ENCODE peak calls at places on chromosomes 3 and 15, in six cellular contexts. M is PC-3, N is endothelial cell, S is right lobe of liver, Q is NCI-H1092, R is head of caudate nucleus. K is an unnamed sample.
A peak's percentile ranks its signal among the peaks of the same experiment; 100 is the strongest.

GRCh38 chr3:138114988-138115971 is at the start of gene DZIP1L:
- DNase-seq in R (peak; percentile 41), Q (peak; percentile 6), M (peak; percentile 44), S (peak; percentile 56), N (peak; percentile 60), K (no peak)

GRCh38 chr3:100463002-100463401 is 29.4 kb upstream of the TMEM45A start:
- DNase-seq in M (peak; percentile 79), R (peak; percentile 34), Q (peak; percentile 14), S (peak; percentile 52), N (peak; percentile 22), K (peak; percentile 37)

GRCh38 chr3:144763878-144764454 is 792.3 kb downstream of the DIPK2A start:
- DNase-seq in M (no peak), R (no peak), N (no peak), Q (no peak), S (no peak), K (no peak)

GRCh38 chr3:60992395-60992794 is 258.9 kb downstream of the FHIT start:
- DNase-seq in N (no peak), M (no peak), S (no peak), Q (peak; percentile 33), R (no peak), K (peak; percentile 62)

GRCh38 chr15:89528757-89529352 is 32.5 kb upstream of the RHCG start:
- DNase-seq in Q (no peak), R (no peak), S (no peak), N (no peak), M (no peak), K (no peak)

GRCh38 chr3:160678447-160678846 is 1.5 kb downstream of the ARL14 start:
- DNase-seq in M (peak; percentile 28), S (no peak), N (no peak), Q (no peak), R (no peak), K (no peak)

GRCh38 chr15:22863356-22863755 is 24.9 kb downstream of the NIPA2 start:
- DNase-seq in R (no peak), M (no peak), Q (no peak), S (no peak), N (no peak), K (no peak)

GRCh38 chr3:38454884-38455638 is 1.4 kb downstream of the ACVR2B start:
- DNase-seq in S (peak; percentile 91), N (peak; percentile 68), Q (peak; percentile 62), R (peak; percentile 75), M (peak; percentile 85), K (peak; percentile 85)

GRCh38 chr3:153291052-153291689 is 129.1 kb downstream of the RAP2B start:
- DNase-seq in R (no peak), N (no peak), M (peak; percentile 69), Q (no peak), S (no peak), K (no peak)

K was measured in NCI-H2029.